ENCODE peak calls at places on chromosomes 3 and 15, in nine cellular contexts. One of them, this sample, is unnamed. For H3K9me3, the result is how much of the 10 kb centered on the place peaks cover.

GRCh38 chr15:55991841-55992768 is 1.3 kb downstream of the NEDD4 start:
- DNase-seq in neural progenitor cell: no peak
- DNase-seq in keratinocyte: no peak
- DNase-seq in left ventricle myocardium inferior: no peak
- DNase-seq in SJCRH30: peak
- DNase-seq in GM23248: peak
- DNase-seq in AG04450: no peak
- DNase-seq in IMR-90: no peak
- DNase-seq in mesenchymal stem cell: peak
- DNase-seq in this sample: no peak

GRCh38 chr3:4680881-4681300 is 187.7 kb downstream of the ITPR1 start:
- DNase-seq in GM23248: peak
- DNase-seq in left ventricle myocardium inferior: no peak
- DNase-seq in neural progenitor cell: no peak
- DNase-seq in keratinocyte: no peak
- DNase-seq in AG04450: no peak
- DNase-seq in mesenchymal stem cell: peak
- DNase-seq in IMR-90: peak
- DNase-seq in SJCRH30: peak
- DNase-seq in this sample: no peak

GRCh38 chr3:72031581-72031980 is 246.6 kb upstream of the PROK2 start:
- DNase-seq in AG04450: no peak
- DNase-seq in keratinocyte: peak
- DNase-seq in left ventricle myocardium inferior: peak
- DNase-seq in IMR-90: peak
- DNase-seq in neural progenitor cell: no peak
- DNase-seq in SJCRH30: no peak
- DNase-seq in mesenchymal stem cell: peak
- DNase-seq in GM23248: peak
- DNase-seq in this sample: no peak

GRCh38 chr3:190825389-190826016 is 37.0 kb downstream of the GMNC start:
- DNase-seq in keratinocyte: no peak
- DNase-seq in SJCRH30: no peak
- DNase-seq in mesenchymal stem cell: no peak
- DNase-seq in left ventricle myocardium inferior: no peak
- DNase-seq in neural progenitor cell: no peak
- DNase-seq in GM23248: peak
- DNase-seq in IMR-90: no peak
- DNase-seq in AG04450: no peak
- DNase-seq in this sample: no peak

GRCh38 chr15:101059381-101060341 is 140.5 kb downstream of the LRRK1 start:
- DNase-seq in AG04450: no peak
- DNase-seq in IMR-90: no peak
- DNase-seq in neural progenitor cell: no peak
- DNase-seq in mesenchymal stem cell: no peak
- DNase-seq in GM23248: no peak
- DNase-seq in SJCRH30: no peak
- DNase-seq in keratinocyte: no peak
- DNase-seq in left ventricle myocardium inferior: no peak
- DNase-seq in this sample: no peak

GRCh38 chr15:43484455-43484854 is 8.5 kb downstream of the TP53BP1 start:
- DNase-seq in AG04450: no peak
- DNase-seq in IMR-90: no peak
- DNase-seq in mesenchymal stem cell: peak
- DNase-seq in SJCRH30: no peak
- DNase-seq in keratinocyte: no peak
- DNase-seq in GM23248: no peak
- DNase-seq in neural progenitor cell: no peak
- DNase-seq in left ventricle myocardium inferior: no peak
- DNase-seq in this sample: no peak

GRCh38 chr3:16430717-16431630 is 82.5 kb downstream of the RFTN1 start:
- DNase-seq in SJCRH30: no peak
- DNase-seq in IMR-90: no peak
- DNase-seq in GM23248: no peak
- DNase-seq in mesenchymal stem cell: no peak
- DNase-seq in AG04450: no peak
- DNase-seq in neural progenitor cell: no peak
- DNase-seq in keratinocyte: no peak
- DNase-seq in left ventricle myocardium inferior: no peak
- DNase-seq in this sample: peak

GRCh38 chr3:175093738-175094137 is 234.6 kb downstream of the NAALADL2 start:
- DNase-seq in IMR-90: no peak
- DNase-seq in neural progenitor cell: no peak
- DNase-seq in keratinocyte: no peak
- DNase-seq in SJCRH30: peak
- DNase-seq in left ventricle myocardium inferior: no peak
- DNase-seq in mesenchymal stem cell: no peak
- DNase-seq in GM23248: no peak
- DNase-seq in AG04450: no peak
- DNase-seq in this sample: no peak

GRCh38 chr3:122512284-122512683 is 2.5 kb downstream of the KPNA1 start:
- DNase-seq in mesenchymal stem cell: no peak
- DNase-seq in left ventricle myocardium inferior: no peak
- DNase-seq in neural progenitor cell: no peak
- DNase-seq in GM23248: no peak
- DNase-seq in IMR-90: no peak
- DNase-seq in SJCRH30: no peak
- DNase-seq in keratinocyte: no peak
- DNase-seq in AG04450: no peak
- DNase-seq in this sample: no peak

GRCh38 chr3:58270485-58270884 is 32.9 kb downstream of the ABHD6 start:
- DNase-seq in SJCRH30: no peak
- DNase-seq in mesenchymal stem cell: no peak
- DNase-seq in AG04450: no peak
- DNase-seq in keratinocyte: no peak
- DNase-seq in IMR-90: no peak
- DNase-seq in GM23248: no peak
- DNase-seq in left ventricle myocardium inferior: no peak
- DNase-seq in neural progenitor cell: no peak
- DNase-seq in this sample: no peak

GRCh38 chr3:150124142-150124541 is 153.4 kb upstream of the PFN2 start:
- DNase-seq in SJCRH30: no peak
- DNase-seq in keratinocyte: no peak
- DNase-seq in AG04450: no peak
- DNase-seq in neural progenitor cell: no peak
- DNase-seq in IMR-90: no peak
- DNase-seq in left ventricle myocardium inferior: no peak
- DNase-seq in GM23248: no peak
- DNase-seq in mesenchymal stem cell: no peak
- DNase-seq in this sample: no peak

GRCh38 chr15:41585140-41586047 is 26.4 kb downstream of the TYRO3 start:
- DNase-seq in neural progenitor cell: peak
- DNase-seq in GM23248: peak
- DNase-seq in SJCRH30: no peak
- DNase-seq in keratinocyte: peak
- DNase-seq in mesenchymal stem cell: peak
- DNase-seq in AG04450: no peak
- DNase-seq in left ventricle myocardium inferior: peak
- DNase-seq in IMR-90: peak
- DNase-seq in this sample: no peak

GRCh38 chr3:46381662-46382061 is 10.9 kb downstream of the CCR5 start:
- DNase-seq in neural progenitor cell: no peak
- DNase-seq in left ventricle myocardium inferior: no peak
- DNase-seq in IMR-90: no peak
- DNase-seq in SJCRH30: no peak
- DNase-seq in AG04450: no peak
- DNase-seq in GM23248: no peak
- DNase-seq in mesenchymal stem cell: no peak
- DNase-seq in keratinocyte: no peak
- DNase-seq in this sample: no peak

GRCh38 chr3:43348852-43349574 is 62.7 kb downstream of the SNRK start:
- DNase-seq in left ventricle myocardium inferior: no peak
- DNase-seq in SJCRH30: no peak
- DNase-seq in keratinocyte: no peak
- DNase-seq in IMR-90: no peak
- DNase-seq in GM23248: no peak
- DNase-seq in neural progenitor cell: no peak
- DNase-seq in AG04450: no peak
- DNase-seq in mesenchymal stem cell: no peak
- DNase-seq in this sample: no peak

GRCh38 chr3:50388021-50388719 is 28.8 kb upstream of the TMEM115 start:
- DNase-seq in AG04450: no peak
- DNase-seq in left ventricle myocardium inferior: no peak
- DNase-seq in IMR-90: no peak
- DNase-seq in SJCRH30: no peak
- DNase-seq in neural progenitor cell: peak
- DNase-seq in keratinocyte: no peak
- DNase-seq in GM23248: peak
- DNase-seq in mesenchymal stem cell: peak
- DNase-seq in this sample: no peak

GRCh38 chr15:56353119-56353518 is 12.1 kb upstream of the TEX9 start:
- DNase-seq in IMR-90: no peak
- DNase-seq in AG04450: no peak
- DNase-seq in mesenchymal stem cell: no peak
- DNase-seq in SJCRH30: no peak
- DNase-seq in keratinocyte: no peak
- DNase-seq in GM23248: peak
- DNase-seq in left ventricle myocardium inferior: no peak
- DNase-seq in neural progenitor cell: no peak
- DNase-seq in this sample: no peak

DNA sequence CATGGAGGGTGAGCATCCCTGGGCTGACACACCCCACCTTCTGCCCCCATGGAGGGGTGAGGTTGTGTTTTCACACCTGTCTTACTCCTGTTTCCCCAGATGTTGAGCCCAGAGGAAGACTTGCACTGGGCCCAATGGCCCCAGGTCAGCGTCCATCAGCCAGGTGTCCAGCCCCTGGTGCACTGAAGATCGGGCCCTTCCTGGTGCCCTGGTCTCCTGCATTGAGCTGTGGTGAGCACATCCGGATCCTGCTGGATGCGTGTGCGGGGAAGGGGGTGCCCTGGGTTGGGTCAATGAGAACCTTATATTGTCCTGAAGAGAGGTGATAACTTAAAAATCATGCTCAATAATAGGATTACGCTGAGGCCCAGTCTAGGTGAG is 227.3 kb downstream of the SNRPN start:
- DNase-seq in neural progenitor cell: no peak
- DNase-seq in left ventricle myocardium inferior: peak
- DNase-seq in SJCRH30: no peak
- DNase-seq in AG04450: no peak
- DNase-seq in keratinocyte: no peak
- DNase-seq in mesenchymal stem cell: no peak
- DNase-seq in IMR-90: no peak
- DNase-seq in GM23248: no peak
- DNase-seq in this sample: no peak
- H3K9me3 ChIP-seq in neural progenitor cell: under half
- H3K9me3 ChIP-seq in left ventricle myocardium inferior: half or more
- H3K9me3 ChIP-seq in SJCRH30: under half
- H3K9me3 ChIP-seq in AG04450: half or more
- H3K9me3 ChIP-seq in keratinocyte: under half
- H3K9me3 ChIP-seq in mesenchymal stem cell: under half
- H3K9me3 ChIP-seq in IMR-90: half or more
- H3K9me3 ChIP-seq in GM23248: under half
- H3K9me3 ChIP-seq in this sample: under half

GRCh38 chr3:134517796-134518195 is 31.9 kb downstream of the CEP63 start:
- DNase-seq in IMR-90: peak
- DNase-seq in neural progenitor cell: no peak
- DNase-seq in SJCRH30: no peak
- DNase-seq in GM23248: peak
- DNase-seq in AG04450: no peak
- DNase-seq in keratinocyte: no peak
- DNase-seq in left ventricle myocardium inferior: no peak
- DNase-seq in mesenchymal stem cell: peak
- DNase-seq in this sample: no peak

GRCh38 chr3:134527037-134527436 is 41.2 kb downstream of the CEP63 start:
- DNase-seq in mesenchymal stem cell: no peak
- DNase-seq in left ventricle myocardium inferior: no peak
- DNase-seq in keratinocyte: no peak
- DNase-seq in IMR-90: peak
- DNase-seq in GM23248: peak
- DNase-seq in neural progenitor cell: peak
- DNase-seq in AG04450: no peak
- DNase-seq in SJCRH30: no peak
- DNase-seq in this sample: no peak

GRCh38 chr3:134525293-134525692 is 39.4 kb downstream of the CEP63 start:
- DNase-seq in left ventricle myocardium inferior: no peak
- DNase-seq in neural progenitor cell: no peak
- DNase-seq in AG04450: no peak
- DNase-seq in GM23248: no peak
- DNase-seq in mesenchymal stem cell: no peak
- DNase-seq in keratinocyte: no peak
- DNase-seq in SJCRH30: no peak
- DNase-seq in IMR-90: no peak
- DNase-seq in this sample: no peak

GRCh38 chr3:134526319-134526718 is 40.5 kb downstream of the CEP63 start:
- DNase-seq in mesenchymal stem cell: no peak
- DNase-seq in left ventricle myocardium inferior: no peak
- DNase-seq in neural progenitor cell: no peak
- DNase-seq in AG04450: no peak
- DNase-seq in SJCRH30: no peak
- DNase-seq in IMR-90: peak
- DNase-seq in keratinocyte: no peak
- DNase-seq in GM23248: no peak
- DNase-seq in this sample: no peak

DNA sequence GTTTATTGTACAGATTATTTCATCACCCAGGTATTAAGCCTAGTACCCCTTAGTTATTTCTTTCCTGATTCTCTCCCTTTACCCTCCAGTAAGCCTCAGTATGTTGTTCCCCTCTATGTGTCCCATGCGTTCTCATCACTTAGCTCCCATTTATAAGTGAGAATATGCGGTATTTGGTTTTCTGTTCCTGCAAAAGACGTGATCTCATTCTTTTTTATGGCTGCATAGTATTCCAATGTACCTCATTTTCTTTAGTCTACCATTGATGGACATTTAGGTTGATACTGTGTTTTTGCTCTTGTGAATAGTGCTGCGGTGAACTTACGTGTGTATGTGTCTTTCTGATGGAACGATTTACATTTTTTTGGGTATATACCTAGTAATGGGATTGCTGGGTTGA is 36.7 kb downstream of the CEP63 start:
- DNase-seq in GM23248: no peak
- DNase-seq in AG04450: no peak
- DNase-seq in left ventricle myocardium inferior: no peak
- DNase-seq in IMR-90: no peak
- DNase-seq in keratinocyte: no peak
- DNase-seq in mesenchymal stem cell: no peak
- DNase-seq in SJCRH30: no peak
- DNase-seq in neural progenitor cell: no peak
- DNase-seq in this sample: no peak
- H3K9me3 ChIP-seq in GM23248: under half
- H3K9me3 ChIP-seq in AG04450: under half
- H3K9me3 ChIP-seq in left ventricle myocardium inferior: half or more
- H3K9me3 ChIP-seq in IMR-90: under half
- H3K9me3 ChIP-seq in keratinocyte: under half
- H3K9me3 ChIP-seq in mesenchymal stem cell: under half
- H3K9me3 ChIP-seq in SJCRH30: under half
- H3K9me3 ChIP-seq in neural progenitor cell: under half
- H3K9me3 ChIP-seq in this sample: under half

GRCh38 chr15:20358066-20358780 is 183.4 kb downstream of the GOLGA6L6 start:
- DNase-seq in neural progenitor cell: no peak
- DNase-seq in SJCRH30: no peak
- DNase-seq in left ventricle myocardium inferior: no peak
- DNase-seq in AG04450: no peak
- DNase-seq in mesenchymal stem cell: no peak
- DNase-seq in GM23248: no peak
- DNase-seq in IMR-90: no peak
- DNase-seq in keratinocyte: no peak
- DNase-seq in this sample: no peak
- H3K9me3 ChIP-seq in neural progenitor cell: half or more
- H3K9me3 ChIP-seq in SJCRH30: under half
- H3K9me3 ChIP-seq in left ventricle myocardium inferior: under half
- H3K9me3 ChIP-seq in AG04450: half or more
- H3K9me3 ChIP-seq in mesenchymal stem cell: under half
- H3K9me3 ChIP-seq in GM23248: under half
- H3K9me3 ChIP-seq in IMR-90: half or more
- H3K9me3 ChIP-seq in keratinocyte: half or more
- H3K9me3 ChIP-seq in this sample: under half

GRCh38 chr3:31654998-31655397 is 122.3 kb downstream of the STT3B start:
- DNase-seq in left ventricle myocardium inferior: no peak
- DNase-seq in GM23248: no peak
- DNase-seq in keratinocyte: no peak
- DNase-seq in IMR-90: no peak
- DNase-seq in SJCRH30: no peak
- DNase-seq in neural progenitor cell: no peak
- DNase-seq in AG04450: no peak
- DNase-seq in mesenchymal stem cell: no peak
- DNase-seq in this sample: no peak
- H3K9me3 ChIP-seq in left ventricle myocardium inferior: half or more
- H3K9me3 ChIP-seq in GM23248: under half
- H3K9me3 ChIP-seq in keratinocyte: under half
- H3K9me3 ChIP-seq in IMR-90: under half
- H3K9me3 ChIP-seq in SJCRH30: under half
- H3K9me3 ChIP-seq in neural progenitor cell: under half
- H3K9me3 ChIP-seq in AG04450: under half
- H3K9me3 ChIP-seq in mesenchymal stem cell: half or more
- H3K9me3 ChIP-seq in this sample: under half